ENCODE peak calls at places on chromosomes 4 and X, in ten cellular contexts. One of them, this sample, is unnamed.

GRCh38 chrX:111719426-111720210 is 38.6 kb downstream of the ALG13 start:
- DNase-seq in mesendoderm: no peak
- DNase-seq in breast epithelium: no peak
- DNase-seq in fibroblast of the conjunctiva: no peak
- DNase-seq in stimulated activated CD4-positive, alpha-beta T cell treated with anti-CD3 and anti-CD28 coated beads, Interleukin-4, amount 100 ng/mL, for 1 hour: no peak
- DNase-seq in aorta: no peak
- DNase-seq in iris pigment epithelial cell: peak; percentile 20
- DNase-seq in foreskin fibroblast: no peak
- DNase-seq in activated gamma-delta T cell: no peak
- DNase-seq in EH: peak; percentile 6
- DNase-seq in this sample: no peak

GRCh38 chrX:107686792-107687191 is 58.5 kb downstream of the PRPS1 start:
- DNase-seq in mesendoderm: no peak
- DNase-seq in breast epithelium: no peak
- DNase-seq in fibroblast of the conjunctiva: no peak
- DNase-seq in stimulated activated CD4-positive, alpha-beta T cell treated with anti-CD3 and anti-CD28 coated beads, Interleukin-4, amount 100 ng/mL, for 1 hour: no peak
- DNase-seq in aorta: no peak
- DNase-seq in iris pigment epithelial cell: peak; percentile 57
- DNase-seq in foreskin fibroblast: no peak
- DNase-seq in activated gamma-delta T cell: no peak
- DNase-seq in EH: peak; percentile 10
- DNase-seq in this sample: no peak

GRCh38 chrX:17081535-17081934 is 135.1 kb downstream of the REPS2 start:
- DNase-seq in mesendoderm: no peak
- DNase-seq in breast epithelium: no peak
- DNase-seq in fibroblast of the conjunctiva: no peak
- DNase-seq in stimulated activated CD4-positive, alpha-beta T cell treated with anti-CD3 and anti-CD28 coated beads, Interleukin-4, amount 100 ng/mL, for 1 hour: no peak
- DNase-seq in aorta: no peak
- DNase-seq in iris pigment epithelial cell: peak; percentile 8
- DNase-seq in foreskin fibroblast: peak; percentile 10
- DNase-seq in activated gamma-delta T cell: no peak
- DNase-seq in EH: peak; percentile 16
- DNase-seq in this sample: no peak

GRCh38 chrX:1390621-1391369 is 1.1 kb downstream of the SLC25A6 start:
- DNase-seq in mesendoderm: no peak
- DNase-seq in breast epithelium: no peak
- DNase-seq in fibroblast of the conjunctiva: no peak
- DNase-seq in stimulated activated CD4-positive, alpha-beta T cell treated with anti-CD3 and anti-CD28 coated beads, Interleukin-4, amount 100 ng/mL, for 1 hour: no peak
- DNase-seq in aorta: peak; percentile 67
- DNase-seq in iris pigment epithelial cell: no peak
- DNase-seq in foreskin fibroblast: no peak
- DNase-seq in activated gamma-delta T cell: no peak
- DNase-seq in EH: no peak
- DNase-seq in this sample: no peak

GRCh38 chrX:317424-318067 is 1.1 kb downstream of the GTPBP6 start:
- DNase-seq in mesendoderm: no peak
- DNase-seq in breast epithelium: no peak
- DNase-seq in fibroblast of the conjunctiva: no peak
- DNase-seq in stimulated activated CD4-positive, alpha-beta T cell treated with anti-CD3 and anti-CD28 coated beads, Interleukin-4, amount 100 ng/mL, for 1 hour: no peak
- DNase-seq in aorta: no peak
- DNase-seq in iris pigment epithelial cell: no peak
- DNase-seq in foreskin fibroblast: peak; percentile 86
- DNase-seq in activated gamma-delta T cell: no peak
- DNase-seq in EH: no peak
- DNase-seq in this sample: no peak

GRCh38 chrX:18041656-18042055 is 179.0 kb downstream of the BEND2 start:
- DNase-seq in mesendoderm: no peak
- DNase-seq in breast epithelium: no peak
- DNase-seq in fibroblast of the conjunctiva: no peak
- DNase-seq in stimulated activated CD4-positive, alpha-beta T cell treated with anti-CD3 and anti-CD28 coated beads, Interleukin-4, amount 100 ng/mL, for 1 hour: no peak
- DNase-seq in aorta: no peak
- DNase-seq in iris pigment epithelial cell: no peak
- DNase-seq in foreskin fibroblast: no peak
- DNase-seq in activated gamma-delta T cell: no peak
- DNase-seq in EH: no peak
- DNase-seq in this sample: no peak

GRCh38 chr4:3290476-3290875 is 2.3 kb upstream of the RGS12 start:
- DNase-seq in mesendoderm: no peak
- DNase-seq in breast epithelium: peak; percentile 16
- DNase-seq in fibroblast of the conjunctiva: no peak
- DNase-seq in stimulated activated CD4-positive, alpha-beta T cell treated with anti-CD3 and anti-CD28 coated beads, Interleukin-4, amount 100 ng/mL, for 1 hour: no peak
- DNase-seq in aorta: no peak
- DNase-seq in iris pigment epithelial cell: no peak
- DNase-seq in foreskin fibroblast: no peak
- DNase-seq in activated gamma-delta T cell: no peak
- DNase-seq in EH: no peak
- DNase-seq in this sample: no peak

GRCh38 chr4:38189445-38189844 is 229.2 kb downstream of the PTTG2 start:
- DNase-seq in mesendoderm: peak; percentile 53
- DNase-seq in breast epithelium: no peak
- DNase-seq in fibroblast of the conjunctiva: peak; percentile 59
- DNase-seq in stimulated activated CD4-positive, alpha-beta T cell treated with anti-CD3 and anti-CD28 coated beads, Interleukin-4, amount 100 ng/mL, for 1 hour: no peak
- DNase-seq in aorta: peak; percentile 80
- DNase-seq in iris pigment epithelial cell: peak; percentile 91
- DNase-seq in foreskin fibroblast: peak; percentile 95
- DNase-seq in activated gamma-delta T cell: no peak
- DNase-seq in EH: peak; percentile 96
- DNase-seq in this sample: no peak

GRCh38 chr4:145177906-145178538 is 2.4 kb downstream of the OTUD4 start:
- DNase-seq in mesendoderm: peak; percentile 41
- DNase-seq in breast epithelium: no peak
- DNase-seq in fibroblast of the conjunctiva: no peak
- DNase-seq in stimulated activated CD4-positive, alpha-beta T cell treated with anti-CD3 and anti-CD28 coated beads, Interleukin-4, amount 100 ng/mL, for 1 hour: no peak
- DNase-seq in aorta: no peak
- DNase-seq in iris pigment epithelial cell: peak; percentile 44
- DNase-seq in foreskin fibroblast: peak; percentile 37
- DNase-seq in activated gamma-delta T cell: no peak
- DNase-seq in EH: peak; percentile 27
- DNase-seq in this sample: no peak

GRCh38 chr4:101205878-101206277 is 141.4 kb downstream of the PPP3CA start:
- DNase-seq in mesendoderm: peak; percentile 24
- DNase-seq in breast epithelium: no peak
- DNase-seq in fibroblast of the conjunctiva: no peak
- DNase-seq in stimulated activated CD4-positive, alpha-beta T cell treated with anti-CD3 and anti-CD28 coated beads, Interleukin-4, amount 100 ng/mL, for 1 hour: peak; percentile 20
- DNase-seq in aorta: no peak
- DNase-seq in iris pigment epithelial cell: peak; percentile 83
- DNase-seq in foreskin fibroblast: peak; percentile 38
- DNase-seq in activated gamma-delta T cell: no peak
- DNase-seq in EH: peak; percentile 38
- DNase-seq in this sample: no peak

GRCh38 chr4:40553995-40554394 is 75.7 kb downstream of the RBM47 start:
- DNase-seq in mesendoderm: no peak
- DNase-seq in breast epithelium: no peak
- DNase-seq in fibroblast of the conjunctiva: no peak
- DNase-seq in stimulated activated CD4-positive, alpha-beta T cell treated with anti-CD3 and anti-CD28 coated beads, Interleukin-4, amount 100 ng/mL, for 1 hour: no peak
- DNase-seq in aorta: no peak
- DNase-seq in iris pigment epithelial cell: no peak
- DNase-seq in foreskin fibroblast: no peak
- DNase-seq in activated gamma-delta T cell: no peak
- DNase-seq in EH: no peak
- DNase-seq in this sample: no peak

GRCh38 chr4:140557831-140558435 is 10.8 kb downstream of the UCP1 start:
- DNase-seq in mesendoderm: peak; percentile 2
- DNase-seq in breast epithelium: no peak
- DNase-seq in fibroblast of the conjunctiva: no peak
- DNase-seq in stimulated activated CD4-positive, alpha-beta T cell treated with anti-CD3 and anti-CD28 coated beads, Interleukin-4, amount 100 ng/mL, for 1 hour: no peak
- DNase-seq in aorta: no peak
- DNase-seq in iris pigment epithelial cell: no peak
- DNase-seq in foreskin fibroblast: no peak
- DNase-seq in activated gamma-delta T cell: no peak
- DNase-seq in EH: no peak
- DNase-seq in this sample: no peak

GRCh38 chr4:2320746-2321145 is 58.8 kb upstream of the MXD4 start:
- DNase-seq in mesendoderm: no peak
- DNase-seq in breast epithelium: peak; percentile 7
- DNase-seq in fibroblast of the conjunctiva: no peak
- DNase-seq in stimulated activated CD4-positive, alpha-beta T cell treated with anti-CD3 and anti-CD28 coated beads, Interleukin-4, amount 100 ng/mL, for 1 hour: no peak
- DNase-seq in aorta: peak; percentile 50
- DNase-seq in iris pigment epithelial cell: no peak
- DNase-seq in foreskin fibroblast: no peak
- DNase-seq in activated gamma-delta T cell: no peak
- DNase-seq in EH: no peak
- DNase-seq in this sample: no peak

GRCh38 chrX:72572248-72573157 is at the start of gene HDAC8:
- DNase-seq in mesendoderm: peak; percentile 88
- DNase-seq in breast epithelium: peak; percentile 31
- DNase-seq in fibroblast of the conjunctiva: peak; percentile 65
- DNase-seq in stimulated activated CD4-positive, alpha-beta T cell treated with anti-CD3 and anti-CD28 coated beads, Interleukin-4, amount 100 ng/mL, for 1 hour: peak; percentile 28
- DNase-seq in aorta: peak; percentile 85
- DNase-seq in iris pigment epithelial cell: peak; percentile 88
- DNase-seq in foreskin fibroblast: peak; percentile 87
- DNase-seq in activated gamma-delta T cell: no peak
- DNase-seq in EH: peak; percentile 81
- DNase-seq in this sample: peak; percentile 41

GRCh38 chr4:84814100-84814750 is 152.3 kb downstream of the WDFY3 start:
- DNase-seq in mesendoderm: no peak
- DNase-seq in breast epithelium: no peak
- DNase-seq in fibroblast of the conjunctiva: peak; percentile 75
- DNase-seq in stimulated activated CD4-positive, alpha-beta T cell treated with anti-CD3 and anti-CD28 coated beads, Interleukin-4, amount 100 ng/mL, for 1 hour: no peak
- DNase-seq in aorta: no peak
- DNase-seq in iris pigment epithelial cell: peak; percentile 97
- DNase-seq in foreskin fibroblast: peak; percentile 94
- DNase-seq in activated gamma-delta T cell: no peak
- DNase-seq in EH: peak; percentile 80
- DNase-seq in this sample: no peak

GRCh38 chrX:101357166-101357795 is 8.7 kb upstream of the TIMM8A start:
- DNase-seq in mesendoderm: peak; percentile 29
- DNase-seq in breast epithelium: no peak
- DNase-seq in fibroblast of the conjunctiva: no peak
- DNase-seq in stimulated activated CD4-positive, alpha-beta T cell treated with anti-CD3 and anti-CD28 coated beads, Interleukin-4, amount 100 ng/mL, for 1 hour: no peak
- DNase-seq in aorta: no peak
- DNase-seq in iris pigment epithelial cell: peak; percentile 33
- DNase-seq in foreskin fibroblast: peak; percentile 27
- DNase-seq in activated gamma-delta T cell: no peak
- DNase-seq in EH: peak; percentile 3
- DNase-seq in this sample: no peak